ENCODE peak calls at places on chromosomes 1 and 21, in four cellular contexts. One of them, this sample, is unnamed.

GRCh38 chr1:58883037-58883887 is 99.4 kb upstream of the JUN start:
- DNase-seq in tibial artery: peak
- DNase-seq in MM.1S: peak
- DNase-seq in kidney epithelial cell: peak
- DNase-seq in this sample: peak

GRCh38 chr1:174892016-174892415 is 107.7 kb upstream of the CACYBP start:
- DNase-seq in tibial artery: no peak
- DNase-seq in kidney epithelial cell: no peak
- DNase-seq in MM.1S: no peak
- DNase-seq in this sample: no peak

GRCh38 chr21:14120091-14120734 is 90.5 kb downstream of the LIPI start:
- DNase-seq in MM.1S: peak
- DNase-seq in tibial artery: no peak
- DNase-seq in kidney epithelial cell: no peak
- DNase-seq in this sample: peak

GRCh38 chr1:229341811-229342304 is 989 bp downstream of the CCSAP start:
- DNase-seq in kidney epithelial cell: no peak
- DNase-seq in tibial artery: no peak
- DNase-seq in MM.1S: no peak
- DNase-seq in this sample: no peak

GRCh38 chr1:143497374-143497747 is 474.4 kb downstream of the FAM72C start:
- DNase-seq in MM.1S: peak
- DNase-seq in kidney epithelial cell: no peak
- DNase-seq in tibial artery: no peak
- DNase-seq in this sample: no peak

GRCh38 chr1:201760516-201760915 is 68.4 kb upstream of the IPO9 start:
- DNase-seq in tibial artery: no peak
- DNase-seq in MM.1S: no peak
- DNase-seq in kidney epithelial cell: no peak
- DNase-seq in this sample: no peak

GRCh38 chr1:237677979-237678378 is 212.7 kb downstream of the ZP4 start:
- DNase-seq in tibial artery: no peak
- DNase-seq in kidney epithelial cell: peak
- DNase-seq in MM.1S: peak
- DNase-seq in this sample: peak

GRCh38 chr1:40404670-40405462 is 31.3 kb downstream of the SMAP2 start:
- DNase-seq in kidney epithelial cell: no peak
- DNase-seq in tibial artery: no peak
- DNase-seq in MM.1S: peak
- DNase-seq in this sample: peak

GRCh38 chr1:184954232-184954995 is 19.9 kb downstream of the NIBAN1 start:
- DNase-seq in MM.1S: no peak
- DNase-seq in tibial artery: no peak
- DNase-seq in kidney epithelial cell: no peak
- DNase-seq in this sample: peak

GRCh38 chr1:43479414-43479813 is 25.7 kb upstream of the HYI start:
- DNase-seq in kidney epithelial cell: no peak
- DNase-seq in tibial artery: no peak
- DNase-seq in MM.1S: no peak
- DNase-seq in this sample: no peak

GRCh38 chr1:168342572-168343280 is 62.0 kb downstream of the TBX19 start:
- DNase-seq in kidney epithelial cell: peak
- DNase-seq in tibial artery: peak
- DNase-seq in MM.1S: peak
- DNase-seq in this sample: peak

GRCh38 chr1:24481098-24481497 is 21.5 kb upstream of the RCAN3 start:
- DNase-seq in tibial artery: no peak
- DNase-seq in MM.1S: peak
- DNase-seq in kidney epithelial cell: no peak
- DNase-seq in this sample: no peak

GRCh38 chr1:100545855-100546254 is 7.9 kb downstream of the GPR88 start:
- DNase-seq in kidney epithelial cell: no peak
- DNase-seq in tibial artery: no peak
- DNase-seq in MM.1S: no peak
- DNase-seq in this sample: no peak

GRCh38 chr1:90133133-90133532 is 138.2 kb downstream of the ZNF326 start:
- DNase-seq in MM.1S: peak
- DNase-seq in kidney epithelial cell: no peak
- DNase-seq in tibial artery: no peak
- DNase-seq in this sample: peak

GRCh38 chr1:47950481-47950880 is 46.7 kb downstream of the TRABD2B start:
- DNase-seq in MM.1S: no peak
- DNase-seq in kidney epithelial cell: no peak
- DNase-seq in tibial artery: no peak
- DNase-seq in this sample: no peak

GRCh38 chr1:167328762-167329483 is 108.2 kb downstream of the POU2F1 start:
- DNase-seq in tibial artery: no peak
- DNase-seq in kidney epithelial cell: no peak
- DNase-seq in MM.1S: peak
- DNase-seq in this sample: no peak
- H3K4me3 ChIP-seq in tibial artery: no peak
- H3K4me3 ChIP-seq in kidney epithelial cell: no peak
- H3K4me3 ChIP-seq in MM.1S: peak
- H3K4me3 ChIP-seq in this sample: no peak

GRCh38 chr1:182126272-182126800 is 64.8 kb upstream of the ZNF648 start:
- DNase-seq in kidney epithelial cell: no peak
- DNase-seq in tibial artery: no peak
- DNase-seq in MM.1S: no peak
- DNase-seq in this sample: no peak

GRCh38 chr1:182120411-182121258 is 59.1 kb upstream of the ZNF648 start:
- DNase-seq in kidney epithelial cell: peak
- DNase-seq in tibial artery: no peak
- DNase-seq in MM.1S: no peak
- DNase-seq in this sample: peak

GRCh38 chr1:182119631-182120030 is 58.1 kb upstream of the ZNF648 start:
- DNase-seq in kidney epithelial cell: no peak
- DNase-seq in MM.1S: no peak
- DNase-seq in tibial artery: no peak
- DNase-seq in this sample: no peak

GRCh38 chr1:182122855-182123254 is 61.3 kb upstream of the ZNF648 start:
- DNase-seq in tibial artery: no peak
- DNase-seq in MM.1S: no peak
- DNase-seq in kidney epithelial cell: no peak
- DNase-seq in this sample: no peak

GRCh38 chr1:182122265-182122664 is 60.8 kb upstream of the ZNF648 start:
- DNase-seq in tibial artery: no peak
- DNase-seq in MM.1S: no peak
- DNase-seq in kidney epithelial cell: no peak
- DNase-seq in this sample: no peak
- TF ChIP-seq CTCF in tibial artery: no peak
- TF ChIP-seq CTCF in MM.1S: no peak
- TF ChIP-seq CTCF in kidney epithelial cell: no peak
- TF ChIP-seq CTCF in this sample: no peak

DNA sequence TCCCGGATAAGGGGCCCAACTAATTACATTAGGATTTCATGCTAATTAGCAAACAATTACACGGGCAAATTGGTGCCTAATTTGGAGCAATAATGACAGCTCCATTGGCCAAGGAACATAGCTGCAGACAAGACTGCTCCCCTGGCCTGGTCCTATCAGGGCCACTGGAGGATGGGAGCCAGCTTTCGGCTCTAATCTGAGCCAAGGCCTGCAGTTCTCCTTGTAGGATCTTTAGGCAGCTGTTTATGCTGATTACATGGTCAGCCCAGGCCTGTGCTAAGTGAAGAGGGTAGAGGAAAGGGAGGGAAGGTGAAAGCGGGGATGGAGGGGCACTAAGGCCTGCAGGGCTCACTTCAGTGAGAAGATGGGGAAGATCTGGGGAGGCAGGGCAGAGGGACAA is 12.4 kb upstream of the ADGRB2 start:
- DNase-seq in tibial artery: no peak
- DNase-seq in kidney epithelial cell: no peak
- DNase-seq in MM.1S: no peak
- DNase-seq in this sample: no peak
- H3K4me3 ChIP-seq in tibial artery: no peak
- H3K4me3 ChIP-seq in kidney epithelial cell: no peak
- H3K4me3 ChIP-seq in MM.1S: no peak
- H3K4me3 ChIP-seq in this sample: no peak

GRCh38 chr21:37155216-37155615 is 82.2 kb downstream of the TTC3 start:
- DNase-seq in tibial artery: no peak
- DNase-seq in kidney epithelial cell: no peak
- DNase-seq in MM.1S: no peak
- DNase-seq in this sample: no peak
- TF ChIP-seq CTCF in tibial artery: peak
- TF ChIP-seq CTCF in kidney epithelial cell: no peak
- TF ChIP-seq CTCF in MM.1S: no peak
- TF ChIP-seq CTCF in this sample: no peak

DNA sequence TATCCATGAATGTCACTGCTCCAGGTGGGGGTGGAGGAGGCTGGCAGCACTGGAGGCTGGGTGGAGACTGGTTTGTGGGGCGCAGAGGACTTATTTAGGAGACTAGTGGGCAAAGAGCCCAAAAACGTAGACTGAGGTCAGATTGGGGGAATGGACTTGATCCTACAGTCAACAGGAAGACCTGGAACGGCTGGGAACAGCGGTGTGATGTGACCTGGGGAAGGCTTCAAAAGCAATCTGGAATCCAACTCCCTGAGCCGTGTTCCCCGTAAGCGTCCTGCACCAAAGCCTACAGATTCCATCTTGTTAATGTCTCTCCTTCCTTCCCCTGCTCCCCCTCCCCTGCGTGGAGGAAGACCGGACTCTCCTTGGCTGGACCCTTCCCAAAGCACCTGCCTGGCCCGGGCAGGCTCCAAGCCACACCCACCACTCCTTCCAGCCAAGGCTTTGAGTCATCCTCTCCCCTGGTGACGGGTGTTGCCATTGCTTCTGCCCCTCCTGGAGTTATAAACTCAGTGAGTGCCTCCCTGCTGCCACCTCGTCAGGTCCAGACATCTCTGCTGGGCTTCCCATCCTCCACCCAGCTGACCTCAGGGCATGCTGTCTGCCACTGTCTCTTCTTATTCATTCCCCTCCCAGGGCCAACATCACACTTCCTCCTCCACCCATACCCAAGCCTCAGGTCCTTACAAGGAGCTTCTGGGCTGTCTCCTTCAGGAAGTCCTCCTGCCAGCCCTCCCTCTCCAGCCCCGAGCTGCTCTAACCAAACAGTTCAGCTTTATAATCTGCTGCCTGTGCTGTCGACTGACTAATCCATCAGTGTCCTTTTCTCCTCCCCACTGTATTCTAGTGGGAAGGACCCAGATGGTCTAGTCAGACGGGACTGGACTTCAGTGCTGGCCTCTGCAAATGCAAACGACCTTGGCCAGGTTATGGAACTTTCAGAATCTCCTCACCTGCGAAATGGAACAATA is 1.6 kb upstream of the CLSTN1 start:
- DNase-seq in tibial artery: peak
- DNase-seq in kidney epithelial cell: peak
- DNase-seq in MM.1S: no peak
- DNase-seq in this sample: peak
- H3K4me3 ChIP-seq in tibial artery: no peak
- H3K4me3 ChIP-seq in kidney epithelial cell: no peak
- H3K4me3 ChIP-seq in MM.1S: peak
- H3K4me3 ChIP-seq in this sample: no peak

GRCh38 chr1:44784094-44785026 is 3.6 kb downstream of the BEST4 start:
- DNase-seq in kidney epithelial cell: no peak
- DNase-seq in MM.1S: no peak
- DNase-seq in tibial artery: no peak
- DNase-seq in this sample: no peak
- TF ChIP-seq CTCF in kidney epithelial cell: peak
- TF ChIP-seq CTCF in MM.1S: no peak
- TF ChIP-seq CTCF in tibial artery: no peak
- TF ChIP-seq CTCF in this sample: peak

GRCh38 chr1:50832167-50832566 is 127.9 kb downstream of the FAF1 start:
- DNase-seq in MM.1S: no peak
- DNase-seq in kidney epithelial cell: no peak
- DNase-seq in tibial artery: no peak
- DNase-seq in this sample: no peak
- H3K4me3 ChIP-seq in MM.1S: no peak
- H3K4me3 ChIP-seq in kidney epithelial cell: no peak
- H3K4me3 ChIP-seq in tibial artery: no peak
- H3K4me3 ChIP-seq in this sample: no peak

GRCh38 chr1:19737413-19737812 is 62.3 kb downstream of the TMCO4 start:
- DNase-seq in kidney epithelial cell: peak
- DNase-seq in MM.1S: no peak
- DNase-seq in tibial artery: no peak
- DNase-seq in this sample: peak
- TF ChIP-seq CTCF in kidney epithelial cell: peak
- TF ChIP-seq CTCF in MM.1S: no peak
- TF ChIP-seq CTCF in tibial artery: no peak
- TF ChIP-seq CTCF in this sample: peak

DNA sequence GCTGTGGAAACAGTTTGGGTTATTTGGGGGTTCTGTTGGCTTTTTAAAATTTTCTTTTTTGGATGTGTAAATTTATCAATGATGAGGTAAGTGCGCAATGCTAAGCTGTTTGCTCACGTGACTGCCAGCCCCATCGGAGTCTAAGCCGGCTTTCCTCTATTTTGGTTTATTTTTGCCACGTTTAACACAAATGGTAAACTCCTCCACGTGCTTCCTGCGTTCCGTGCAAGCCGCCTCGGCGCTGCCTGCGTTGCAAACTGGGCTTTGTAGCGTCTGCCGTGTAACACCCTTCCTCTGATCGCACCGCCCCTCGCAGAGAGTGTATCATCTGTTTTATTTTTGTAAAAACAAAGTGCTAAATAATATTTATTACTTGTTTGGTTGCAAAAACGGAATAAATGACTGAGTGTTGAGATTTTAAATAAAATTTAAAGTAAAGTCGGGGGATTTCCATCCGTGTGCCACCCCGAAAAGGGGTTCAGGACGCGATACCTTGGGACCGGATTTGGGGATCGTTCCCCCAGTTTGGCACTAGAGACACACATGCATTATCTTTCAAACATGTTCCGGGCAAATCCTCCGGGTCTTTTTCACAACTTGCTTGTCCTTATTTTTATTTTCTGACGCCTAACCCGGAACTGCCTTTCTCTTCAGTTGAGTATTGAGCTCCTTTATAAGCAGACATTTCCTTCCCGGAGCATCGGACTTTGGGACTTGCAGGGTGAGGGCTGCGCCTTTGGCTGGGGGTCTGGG is 3.2 kb downstream of the OLIG2 start:
- DNase-seq in tibial artery: no peak
- DNase-seq in kidney epithelial cell: no peak
- DNase-seq in MM.1S: peak
- DNase-seq in this sample: no peak
- H3K4me3 ChIP-seq in tibial artery: no peak
- H3K4me3 ChIP-seq in kidney epithelial cell: no peak
- H3K4me3 ChIP-seq in MM.1S: no peak
- H3K4me3 ChIP-seq in this sample: no peak

DNA sequence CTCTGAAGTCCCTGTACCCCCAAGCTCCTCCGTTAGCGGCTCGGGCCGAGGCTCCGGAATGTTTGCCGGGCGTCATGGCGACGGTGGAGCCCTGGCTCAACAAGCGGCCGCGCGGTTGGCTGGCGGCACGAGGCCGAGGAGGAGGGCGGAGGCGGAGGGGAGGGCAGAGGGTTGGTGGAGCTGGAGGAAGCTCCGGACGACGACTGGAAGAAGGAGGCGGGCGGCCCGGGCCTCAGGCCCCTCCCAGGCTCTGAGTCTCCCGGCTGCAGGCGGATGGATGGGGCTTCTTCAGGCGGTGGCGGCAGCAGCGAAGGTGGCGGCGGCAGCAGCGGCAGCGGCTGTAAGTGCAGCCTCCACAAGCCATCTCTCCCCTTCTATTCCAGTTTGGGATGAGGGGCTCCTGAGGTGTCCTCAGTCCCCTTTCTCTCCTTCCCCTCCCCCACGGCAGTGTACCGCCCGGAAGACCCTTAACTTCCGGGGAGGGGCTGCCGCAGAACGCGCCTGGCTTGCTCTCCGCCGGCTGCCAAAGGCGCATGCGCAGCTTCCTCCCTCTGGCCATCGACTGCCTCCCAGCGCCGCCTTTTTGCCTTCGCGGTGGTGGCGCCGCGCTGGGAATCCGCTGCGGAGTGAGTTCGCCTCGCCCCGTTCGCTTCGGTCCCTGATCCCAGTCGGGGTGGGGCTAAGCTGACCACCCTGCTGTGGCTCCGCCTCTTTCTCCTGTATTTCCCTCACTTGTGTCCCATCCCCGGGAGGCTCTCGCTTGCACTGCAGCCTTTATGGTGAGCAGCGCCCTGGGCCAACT is at the start of the genes DNAI4 and MIER1:
- DNase-seq in tibial artery: peak
- DNase-seq in kidney epithelial cell: peak
- DNase-seq in MM.1S: peak
- DNase-seq in this sample: peak
- TF ChIP-seq CTCF in tibial artery: peak
- TF ChIP-seq CTCF in kidney epithelial cell: no peak
- TF ChIP-seq CTCF in MM.1S: no peak
- TF ChIP-seq CTCF in this sample: peak